ENCODE peak calls at places on chromosomes 3 and 15, in four cellular contexts. Y is GM12878, Z is H1, X is HepG2. I is an unnamed sample. For H3K27me3, the result is how much of the 10 kb centered on the place peaks cover.

GRCh38 chr15:24848050-24848449 is 106.7 kb upstream of the SNRPN start:
- DNase-seq in Y (no peak), X (no peak), Z (no peak), I (no peak)

GRCh38 chr3:188084751-188085595 is 69.0 kb upstream of the LPP start:
- DNase-seq in Z (no peak), X (peak), Y (no peak), I (no peak)

GRCh38 chr15:70573121-70573850 is 190.1 kb downstream of the UACA start:
- DNase-seq in Y (no peak), Z (no peak), X (no peak), I (no peak)

GRCh38 chr15:40846846-40847224 is 3.0 kb downstream of the SPINT1 start:
- DNase-seq in X (no peak), Z (no peak), Y (no peak), I (no peak)

GRCh38 chr3:71064288-71064975 is 519.1 kb downstream of the FOXP1 start:
- DNase-seq in Y (no peak), Z (peak), X (peak), I (no peak)

GRCh38 chr3:13494463-13495350 is 14.6 kb downstream of the HDAC11 start:
- DNase-seq in Z (no peak), X (no peak), Y (no peak), I (no peak)

GRCh38 chr3:157360044-157360443 is 76.6 kb upstream of the PTX3 start:
- DNase-seq in Z (no peak), X (no peak), Y (no peak), I (no peak)

GRCh38 chr3:126305427-126305826 is 51.8 kb downstream of the KLF15 start:
- DNase-seq in Y (no peak), Z (no peak), X (no peak), I (no peak)

GRCh38 chr15:36757189-36757814 is 177.9 kb downstream of the CDIN1 start:
- DNase-seq in X (no peak), Z (no peak), Y (no peak), I (no peak)

GRCh38 chr3:65412591-65412990 is 626.1 kb downstream of the MAGI1 start:
- DNase-seq in Y (no peak), Z (no peak), X (peak), I (no peak)

GRCh38 chr3:43998374-43998840 is 243.3 kb upstream of the TOPAZ1 start:
- DNase-seq in Z (peak), X (no peak), Y (no peak), I (no peak)

GRCh38 chr3:102085431-102086226 is 236.3 kb downstream of the NFKBIZ start:
- DNase-seq in Y (no peak), X (no peak), Z (no peak), I (no peak)

GRCh38 chr3:162540421-162540820 is 1043.8 kb downstream of the OTOL1 start:
- DNase-seq in Z (no peak), X (no peak), Y (no peak), I (no peak)

GRCh38 chr3:184815046-184815930 is 3.3 kb downstream of the VPS8 start:
- DNase-seq in Y (no peak), X (no peak), Z (no peak), I (no peak)

GRCh38 chr15:100723323-100723801 is 121.0 kb downstream of the ASB7 start:
- DNase-seq in Z (no peak), Y (no peak), X (no peak), I (no peak)

GRCh38 chr15:70463453-70463834 is 299.9 kb downstream of the UACA start:
- DNase-seq in X (no peak), Z (no peak), Y (no peak), I (no peak)

GRCh38 chr3:115692887-115693524 is 69.7 kb downstream of the GAP43 start:
- DNase-seq in X (peak), Z (peak), Y (peak), I (peak)

GRCh38 chr3:41274944-41275668 is 75.8 kb downstream of the CTNNB1 start:
- DNase-seq in Z (no peak), Y (no peak), X (peak), I (no peak)

GRCh38 chr3:123300056-123300455 is 98.3 kb downstream of the SEC22A start:
- DNase-seq in X (no peak), Y (no peak), Z (no peak), I (no peak)

GRCh38 chr3:99651561-99651960 is 13.2 kb downstream of the COL8A1 start:
- DNase-seq in X (no peak), Y (no peak), Z (no peak), I (no peak)

GRCh38 chr15:90002428-90002844 is 1.3 kb downstream of the ZNF710 start:
- DNase-seq in Z (peak), Y (no peak), X (no peak), I (no peak)

GRCh38 chr3:161672478-161672877 is 175.9 kb downstream of the OTOL1 start:
- DNase-seq in Y (no peak), Z (no peak), X (no peak), I (no peak)

GRCh38 chr3:15164356-15164755 is 41.7 kb upstream of the CAPN7 start:
- DNase-seq in Y (no peak), X (no peak), Z (no peak), I (no peak)

GRCh38 chr3:99780749-99781148 is 36.9 kb upstream of the CMSS1 start:
- DNase-seq in X (no peak), Z (no peak), Y (no peak), I (no peak)

GRCh38 chr15:63669074-63669473 is 71.9 kb downstream of the FBXL22 start:
- DNase-seq in X (no peak), Y (no peak), Z (no peak), I (no peak)

GRCh38 chr3:36373084-36373483 is 7.2 kb upstream of the STAC start:
- DNase-seq in X (no peak), Y (no peak), Z (no peak), I (no peak)
- TF ChIP-seq SUZ12 in X (no peak), Y (no peak), Z (no peak), I (no peak)

GRCh38 chr15:66941791-66942190 is 123.6 kb upstream of the SMAD3 start:
- DNase-seq in Z (no peak), Y (no peak), X (no peak), I (no peak)

GRCh38 chr15:66939451-66940023 is 125.9 kb upstream of the SMAD3 start:
- DNase-seq in Z (no peak), Y (no peak), X (no peak), I (no peak)

GRCh38 chr15:66941231-66941711 is 124.1 kb upstream of the SMAD3 start:
- DNase-seq in X (no peak), Y (no peak), Z (no peak), I (no peak)

GRCh38 chr15:66939016-66939415 is 126.4 kb upstream of the SMAD3 start:
- DNase-seq in Y (no peak), X (no peak), Z (no peak), I (no peak)

GRCh38 chr15:66940368-66940767 is 125.0 kb upstream of the SMAD3 start:
- DNase-seq in Y (peak), X (no peak), Z (no peak), I (no peak)
- TF ChIP-seq YY1 in Y (no peak), X (no peak), Z (no peak), I (no peak)

GRCh38 chr15:74763416-74763815 is 14.8 kb downstream of the CYP1A2 start:
- DNase-seq in X (no peak), Z (no peak), Y (no peak), I (no peak)

GRCh38 chr15:74752486-74753395 is 4.1 kb downstream of the CYP1A2 start:
- DNase-seq in Y (no peak), X (no peak), Z (no peak), I (no peak)

GRCh38 chr15:74754593-74755215 is 6.1 kb downstream of the CYP1A2 start:
- DNase-seq in Y (no peak), X (no peak), Z (no peak), I (no peak)

DNA sequence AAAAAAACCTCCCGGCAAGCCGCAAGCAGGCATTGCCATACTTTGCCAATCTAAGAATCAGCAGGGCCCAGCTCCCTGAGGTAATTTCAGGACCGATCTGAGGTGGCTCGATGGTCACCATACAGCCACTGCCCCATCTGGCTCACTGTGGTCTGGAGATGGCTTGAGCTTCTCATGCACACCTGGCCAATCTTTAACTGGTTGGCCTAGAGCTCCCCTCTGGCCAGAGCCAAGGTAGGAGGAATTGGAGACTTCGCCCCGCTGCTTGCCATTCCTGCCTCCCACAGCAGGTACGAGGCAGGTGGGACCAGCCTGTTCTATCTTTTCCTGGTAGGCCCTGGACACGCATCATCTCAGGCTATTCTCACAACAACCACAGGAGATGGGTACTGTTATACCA is 10.1 kb downstream of the CYP1A2 start:
- DNase-seq in Z (no peak), X (no peak), Y (no peak), I (no peak)
- H3K27me3 ChIP-seq in Z (under half), X (under half), Y (under half), I (under half)

DNA sequence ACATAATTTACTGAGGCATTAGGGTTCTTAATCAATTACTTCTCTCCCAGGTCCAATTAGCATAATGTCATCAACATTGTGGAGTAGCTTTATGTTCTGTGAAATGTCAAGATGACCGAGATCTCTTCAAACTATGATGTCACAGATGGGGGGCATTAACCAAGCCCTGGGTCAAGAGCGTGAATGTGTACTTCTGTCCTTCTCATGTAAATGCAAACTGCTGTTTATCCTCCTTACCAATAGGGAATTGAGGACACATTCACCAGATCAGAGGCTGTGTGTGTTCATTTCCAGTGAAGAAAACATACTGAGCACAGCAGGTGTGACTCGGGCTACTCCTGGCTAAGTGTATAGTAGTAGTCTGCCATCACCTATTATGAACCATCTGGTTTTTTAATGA is 177.9 kb downstream of the MINAR1 start:
- DNase-seq in Z (no peak), X (no peak), Y (no peak), I (no peak)
- TF ChIP-seq SUZ12 in Z (no peak), X (no peak), Y (no peak), I (no peak)

GRCh38 chr3:145243875-145244274 is 917.1 kb downstream of the PLOD2 start:
- DNase-seq in Y (no peak), Z (no peak), X (no peak), I (no peak)
- TF ChIP-seq YY1 in Y (no peak), Z (no peak), X (no peak), I (no peak)

DNA sequence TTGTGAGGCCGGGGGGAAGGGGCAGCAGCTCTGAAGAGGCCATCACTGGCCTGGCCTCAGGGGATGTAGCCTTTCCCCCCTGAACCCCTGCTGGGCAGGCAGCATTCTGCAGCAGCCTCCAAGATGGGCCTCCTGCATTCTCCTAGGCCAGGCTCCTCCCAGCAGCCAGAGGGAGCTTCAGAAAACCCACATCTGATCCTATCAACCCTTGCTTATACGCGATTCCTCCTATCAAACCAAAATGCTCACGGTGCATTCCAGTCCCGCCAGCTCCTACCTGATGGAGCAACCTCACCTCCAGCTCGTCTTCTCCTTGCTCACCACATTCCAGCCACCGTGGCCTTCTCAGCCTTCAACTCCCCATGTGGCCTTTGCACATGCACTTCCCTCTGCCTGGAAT is 85.7 kb downstream of the MEGF11 start:
- DNase-seq in Z (no peak), Y (no peak), X (no peak), I (no peak)
- H3K27me3 ChIP-seq in Z (under half), Y (under half), X (under half), I (under half)

GRCh38 chr15:96407482-96407881 is 77.0 kb downstream of the NR2F2 start:
- DNase-seq in Z (no peak), X (no peak), Y (no peak), I (no peak)

GRCh38 chr15:96411056-96412031 is 80.8 kb downstream of the NR2F2 start:
- DNase-seq in Y (no peak), X (no peak), Z (no peak), I (no peak)

GRCh38 chr15:96410175-96411055 is 79.9 kb downstream of the NR2F2 start:
- DNase-seq in Y (no peak), Z (peak), X (no peak), I (no peak)

GRCh38 chr15:96408591-96409183 is 78.2 kb downstream of the NR2F2 start:
- DNase-seq in Y (no peak), X (no peak), Z (peak), I (no peak)

GRCh38 chr15:96409231-96410138 is 79.0 kb downstream of the NR2F2 start:
- DNase-seq in X (peak), Y (no peak), Z (peak), I (no peak)
- TF ChIP-seq SUZ12 in X (no peak), Y (peak), Z (peak), I (peak)

DNA sequence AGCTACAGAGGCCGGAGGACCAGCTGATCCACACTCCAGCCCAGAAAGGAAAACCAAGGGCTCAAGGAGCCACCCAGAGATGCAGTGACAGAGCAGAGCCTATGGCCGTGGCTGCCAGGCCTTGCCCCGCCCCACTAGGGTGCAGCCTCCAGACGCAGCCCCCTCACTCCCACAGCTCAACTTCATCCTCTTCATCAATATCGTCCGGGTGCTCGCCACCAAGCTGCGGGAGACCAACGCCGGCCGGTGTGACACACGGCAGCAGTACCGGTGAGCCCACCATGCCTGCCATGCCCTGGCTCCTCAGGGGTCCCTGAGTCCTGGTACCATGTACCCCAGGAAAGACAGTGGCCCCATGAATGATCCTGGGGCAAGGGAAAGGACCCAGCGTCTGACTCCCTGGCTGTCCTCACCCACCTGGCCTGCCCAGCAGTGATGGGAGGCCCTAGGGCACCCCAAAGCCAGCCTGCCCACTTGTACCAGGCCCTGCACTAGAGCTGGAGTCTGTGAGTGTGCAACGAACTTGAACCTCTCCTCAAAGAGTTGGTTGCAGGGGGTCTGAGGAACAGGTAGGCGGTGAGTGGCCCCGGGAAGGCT is 24.2 kb downstream of the PTH1R start:
- DNase-seq in Z (no peak), Y (no peak), X (no peak), I (no peak)
- TF ChIP-seq YY1 in Z (no peak), Y (no peak), X (no peak), I (no peak)

GRCh38 chr15:68542771-68543544 is 35.8 kb upstream of the CORO2B start:
- DNase-seq in Y (no peak), Z (no peak), X (peak), I (no peak)
- H3K27me3 ChIP-seq in Y (under half), Z (under half), X (under half), I (under half)